ENCODE peak calls at places on chromosomes 7 and 10, in six cellular contexts. P is stimulated activated CD4-positive, alpha-beta T cell treated with anti-CD3 and anti-CD28 coated beads, Interleukin-2, amount 100 ng/mL, for 48 hours; Y is ELF-1; F is progenitor cell of endocrine pancreas; G is Kasumi-1; C is fibroblast of lung. J is an unnamed sample.

GRCh38 chr10:37101261-37101660 is 24.1 kb upstream of the ANKRD30A start:
- DNase-seq in P (no peak), Y (no peak), F (no peak), G (no peak), C (no peak), J (no peak)

GRCh38 chr10:50439806-50440205 is 183.9 kb downstream of the SGMS1 start:
- DNase-seq in P (no peak), Y (no peak), F (no peak), G (no peak), C (no peak), J (no peak)

GRCh38 chr7:1503390-1503789 is 799 bp downstream of the INTS1 start:
- DNase-seq in P (no peak), Y (no peak), F (no peak), G (no peak), C (no peak), J (no peak)

GRCh38 chr10:80500572-80501380 is 36.9 kb upstream of the SH2D4B start:
- DNase-seq in P (no peak), Y (peak), F (no peak), G (peak), C (no peak), J (peak)

GRCh38 chr10:70590663-70591416 is 11.7 kb downstream of the PRF1 start:
- DNase-seq in P (no peak), Y (no peak), F (no peak), G (no peak), C (no peak), J (no peak)

GRCh38 chr10:126504051-126504760 is 115.9 kb upstream of the ADAM12 start:
- DNase-seq in P (no peak), Y (peak), F (peak), G (peak), C (peak), J (peak)

GRCh38 chr10:109773818-109774440 is 149.4 kb downstream of the XPNPEP1 start:
- DNase-seq in P (no peak), Y (peak), F (no peak), G (peak), C (peak), J (peak)

GRCh38 chr7:42227523-42227922 is 9.5 kb downstream of the GLI3 start:
- DNase-seq in P (no peak), Y (no peak), F (no peak), G (no peak), C (no peak), J (peak)

GRCh38 chr10:31586708-31587107 is 267.7 kb downstream of the ZEB1 start:
- DNase-seq in P (no peak), Y (no peak), F (no peak), G (peak), C (no peak), J (no peak)